ENCODE peak calls at places on chromosomes 4 and X, in eight cellular contexts. H is psoas muscle, L is Peyer's patch, P is GM23338, J is OCI-LY7, Z is testis, U is SK-N-SH, V is cardiac muscle cell. F is an unnamed sample. For H3K4me1, the result is how much of the 10 kb centered on the place peaks cover.

GRCh38 chr4:144411119-144411518 is 234.8 kb upstream of the HHIP start:
- DNase-seq in Z (no peak), P (no peak), J (no peak), V (no peak), U (no peak), H (no peak), L (no peak), F (no peak)

GRCh38 chrX:137432609-137433008 is 133.3 kb upstream of the ZIC3 start:
- DNase-seq in L (no peak), U (peak), J (peak), P (peak), Z (no peak), V (peak), H (no peak), F (no peak)

GRCh38 chr4:2507259-2507658 is 29.2 kb upstream of the FAM193A start:
- DNase-seq in Z (no peak), U (no peak), J (no peak), L (no peak), V (no peak), P (no peak), H (no peak), F (no peak)

GRCh38 chrX:68114573-68115199 is 318.6 kb downstream of the OPHN1 start:
- DNase-seq in J (no peak), V (no peak), U (no peak), L (no peak), Z (no peak), P (no peak), H (no peak), F (no peak)

GRCh38 chrX:70970482-70970999 is 39.6 kb upstream of the SLC7A3 start:
- DNase-seq in J (peak), Z (no peak), V (peak), U (peak), P (peak), H (no peak), L (no peak), F (no peak)

GRCh38 chr4:76447326-76447954 is 12.4 kb downstream of the SHROOM3 start:
- DNase-seq in V (no peak), Z (no peak), P (no peak), U (no peak), J (no peak), H (no peak), L (no peak), F (no peak)

GRCh38 chr4:104629601-104630000 is 134.9 kb upstream of the CXXC4 start:
- DNase-seq in J (no peak), P (no peak), H (no peak), V (no peak), U (no peak), Z (no peak), L (no peak), F (no peak)

GRCh38 chr4:125735107-125735506 is 420.4 kb downstream of the FAT4 start:
- DNase-seq in P (peak), U (peak), L (no peak), H (peak), Z (peak), V (peak), J (no peak), F (no peak)

GRCh38 chr4:75545526-75545925 is 10.3 kb upstream of the ODAPH start:
- DNase-seq in P (no peak), L (no peak), V (no peak), J (no peak), U (no peak), Z (no peak), H (no peak), F (no peak)

GRCh38 chrX:136647969-136648368 is at the start of gene CD40LG:
- DNase-seq in V (no peak), U (no peak), L (no peak), J (no peak), Z (no peak), H (no peak), P (no peak), F (no peak)

GRCh38 chr4:143819029-143819428 is 86.3 kb downstream of the GYPE start:
- DNase-seq in V (no peak), H (no peak), P (no peak), J (no peak), U (no peak), Z (no peak), L (no peak), F (no peak)

GRCh38 chrX:110168585-110168984 is 149.3 kb downstream of the AMMECR1 start:
- DNase-seq in U (no peak), Z (no peak), L (no peak), H (no peak), J (no peak), V (no peak), P (no peak), F (no peak)

GRCh38 chr4:145285928-145286327 is 105.5 kb upstream of the OTUD4 start:
- DNase-seq in J (no peak), H (no peak), P (no peak), V (no peak), Z (no peak), U (no peak), L (no peak), F (no peak)

GRCh38 chr4:79065262-79065661 is 126.0 kb upstream of the PAQR3 start:
- DNase-seq in V (peak), J (no peak), P (no peak), Z (no peak), U (no peak), L (no peak), H (no peak), F (no peak)

GRCh38 chr4:26023191-26023972 is 109.4 kb downstream of the SMIM20 start:
- DNase-seq in H (no peak), J (no peak), P (no peak), L (no peak), V (no peak), Z (no peak), U (no peak), F (no peak)

GRCh38 chrX:24294619-24295018 is 19.2 kb downstream of the SUPT20HL2 start:
- DNase-seq in P (peak), H (no peak), J (peak), U (peak), Z (peak), V (peak), L (no peak), F (no peak)

GRCh38 chrX:83511208-83511607 is 3.1 kb downstream of the POU3F4 start:
- DNase-seq in U (peak), H (no peak), J (no peak), P (peak), Z (no peak), V (peak), L (no peak), F (no peak)

GRCh38 chr4:167779864-167780263 is 312.5 kb upstream of the ANXA10 start:
- DNase-seq in V (no peak), Z (no peak), P (no peak), H (no peak), L (no peak), U (no peak), J (no peak), F (no peak)

GRCh38 chr4:25956260-25956659 is 42.2 kb downstream of the SMIM20 start:
- DNase-seq in Z (no peak), U (peak), H (no peak), P (no peak), J (no peak), L (no peak), V (no peak), F (no peak)

DNA sequence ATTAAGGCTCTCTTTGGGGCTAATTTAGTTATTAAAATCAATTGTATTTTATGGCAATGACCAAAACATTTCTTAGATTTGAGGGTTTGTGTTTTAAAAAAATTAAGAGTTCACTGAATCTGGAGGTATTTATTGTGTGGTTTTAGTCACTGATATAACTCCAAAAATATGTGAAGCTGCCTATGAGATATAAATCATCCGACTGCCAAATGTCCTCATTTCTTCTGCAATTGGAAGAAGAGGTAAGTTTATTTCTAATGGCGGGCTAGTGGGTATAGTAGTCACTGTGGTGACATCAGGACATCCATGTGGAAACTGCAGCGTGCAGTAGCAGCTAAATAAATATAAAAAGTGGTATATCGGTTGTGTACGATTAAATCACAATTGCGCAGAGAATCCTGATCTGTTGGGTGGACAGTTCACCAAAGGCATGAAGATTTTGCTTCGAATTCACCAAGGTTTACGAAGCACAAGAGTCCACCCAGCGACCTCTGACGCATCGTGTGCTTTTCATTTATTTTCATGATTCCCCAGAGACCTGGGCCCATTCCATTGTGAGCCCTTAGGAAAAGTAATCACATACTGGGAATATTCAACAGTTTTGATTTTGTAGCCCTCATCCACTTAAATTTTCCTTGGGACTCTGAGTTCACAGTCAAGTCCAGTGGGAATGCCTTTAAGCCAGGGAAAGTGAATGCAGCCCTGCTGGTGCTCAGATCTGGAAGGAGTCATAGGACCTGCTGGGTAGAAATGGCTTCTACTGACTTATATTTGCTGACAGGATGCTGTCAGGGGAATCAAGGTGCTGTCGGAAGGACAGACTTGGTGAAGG is 205.3 kb downstream of the MID1 start:
- DNase-seq in U (no peak), L (no peak), H (no peak), P (no peak), J (no peak), V (no peak), Z (no peak), F (no peak)
- H3K4me3 ChIP-seq in U (peak), L (no peak), H (no peak), P (no peak), J (no peak), V (no peak), Z (no peak), F (no peak)

GRCh38 chr4:48329193-48329592 is 12.1 kb upstream of the SLAIN2 start:
- DNase-seq in J (no peak), P (no peak), Z (no peak), V (no peak), U (no peak), H (no peak), L (no peak), F (no peak)

GRCh38 chr4:48331577-48332340 is 9.6 kb upstream of the SLAIN2 start:
- DNase-seq in P (no peak), Z (no peak), U (no peak), H (no peak), J (no peak), L (no peak), V (no peak), F (no peak)

GRCh38 chr4:48333587-48333986 is 7.7 kb upstream of the SLAIN2 start:
- DNase-seq in L (no peak), U (no peak), V (no peak), P (no peak), J (no peak), H (no peak), Z (no peak), F (no peak)

GRCh38 chr4:48332661-48333060 is 8.7 kb upstream of the SLAIN2 start:
- DNase-seq in U (no peak), H (no peak), J (no peak), L (no peak), Z (no peak), P (no peak), V (no peak), F (no peak)

GRCh38 chr4:48329976-48330375 is 11.4 kb upstream of the SLAIN2 start:
- DNase-seq in P (no peak), H (no peak), V (no peak), J (no peak), Z (no peak), U (no peak), L (no peak), F (no peak)
- H3K4me1 ChIP-seq in P (under half), H (half or more), V (under half), J (under half), Z (under half), U (under half), L (under half), F (under half)

GRCh38 chr4:54676062-54676461 is 18.3 kb downstream of the KIT start:
- DNase-seq in L (no peak), V (no peak), U (no peak), H (no peak), Z (no peak), P (peak), J (no peak), F (no peak)
- H3K4me3 ChIP-seq in L (no peak), V (no peak), U (no peak), H (no peak), Z (no peak), P (no peak), J (no peak), F (no peak)

GRCh38 chr4:153534792-153535629 is 68.9 kb downstream of the TMEM131L start:
- DNase-seq in L (no peak), V (no peak), H (no peak), U (no peak), J (no peak), P (no peak), Z (no peak), F (no peak)
- H3K4me1 ChIP-seq in L (under half), V (under half), H (half or more), U (under half), J (under half), P (half or more), Z (under half), F (under half)

GRCh38 chr4:120922390-120923200 is at the start of gene PRDM5:
- DNase-seq in Z (peak), J (no peak), U (peak), L (peak), P (peak), H (peak), V (peak), F (peak)

GRCh38 chr4:120920666-120921065 is 1.9 kb downstream of the PRDM5 start:
- DNase-seq in V (no peak), P (no peak), L (no peak), U (no peak), Z (no peak), H (no peak), J (no peak), F (no peak)

GRCh38 chr4:120924931-120925330 is 2.4 kb upstream of the PRDM5 start:
- DNase-seq in U (no peak), H (no peak), J (no peak), L (no peak), P (no peak), V (no peak), Z (no peak), F (no peak)

GRCh38 chr4:120921456-120922389 is 803 bp downstream of the PRDM5 start:
- DNase-seq in L (peak), V (peak), J (no peak), Z (peak), H (peak), U (no peak), P (peak), F (peak)

DNA sequence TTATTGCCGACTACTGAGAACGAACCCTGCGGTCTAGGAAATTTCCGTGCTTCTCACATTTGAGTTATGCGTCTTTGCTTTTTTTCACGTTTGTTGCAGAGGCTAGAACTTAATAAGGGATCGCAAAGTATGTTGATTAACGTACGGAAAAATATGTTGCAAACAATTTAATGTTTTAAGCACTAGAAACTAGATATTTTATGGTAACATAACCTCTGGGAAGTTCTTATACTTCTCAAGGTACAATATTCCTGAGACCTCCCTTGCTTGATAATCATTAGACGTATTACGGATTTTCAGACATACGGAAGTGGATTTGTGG is 636 bp upstream of the PRDM5 start:
- DNase-seq in L (no peak), V (no peak), U (no peak), J (no peak), P (no peak), H (no peak), Z (no peak), F (no peak)
- H3K4me3 ChIP-seq in L (peak), V (peak), U (peak), J (no peak), P (peak), H (peak), Z (peak), F (no peak)

GRCh38 chr4:73721901-73722300 is 18.5 kb upstream of the CXCL8 start:
- DNase-seq in V (no peak), L (no peak), J (no peak), H (no peak), P (no peak), Z (no peak), U (no peak), F (no peak)
- H3K4me1 ChIP-seq in V (under half), L (under half), J (under half), H (under half), P (under half), Z (under half), U (under half), F (under half)

DNA sequence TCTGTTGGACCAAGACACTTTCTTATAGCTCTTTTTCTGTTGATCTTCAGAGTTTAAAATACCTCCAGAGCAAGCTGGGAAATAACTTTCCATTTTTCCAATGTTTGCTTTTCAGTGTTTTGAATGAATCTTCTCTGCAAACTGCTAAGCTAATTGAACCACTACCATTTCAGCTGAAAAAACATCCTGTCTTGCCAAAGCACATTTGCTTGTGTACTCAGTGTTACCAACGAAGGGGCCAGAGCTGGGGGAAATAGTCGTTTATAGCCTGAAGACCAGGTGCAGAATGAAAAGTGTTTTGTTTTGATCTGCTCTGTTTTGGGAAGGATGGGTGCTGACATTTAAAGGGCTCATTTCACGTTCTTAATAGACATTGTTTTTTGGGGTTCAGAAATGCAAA is 88.4 kb upstream of the CLNK start:
- DNase-seq in P (no peak), J (peak), H (no peak), U (no peak), Z (peak), L (no peak), V (no peak), F (no peak)
- H3K4me3 ChIP-seq in P (no peak), J (no peak), H (no peak), U (no peak), Z (no peak), L (no peak), V (no peak), F (no peak)

GRCh38 chr4:38154251-38154650 is 194.1 kb downstream of the PTTG2 start:
- DNase-seq in U (no peak), V (peak), P (no peak), J (no peak), Z (no peak), H (no peak), L (no peak), F (no peak)

GRCh38 chr4:38152721-38153412 is 192.7 kb downstream of the PTTG2 start:
- DNase-seq in J (no peak), Z (no peak), L (no peak), P (no peak), V (no peak), H (no peak), U (no peak), F (no peak)

GRCh38 chr4:38152305-38152704 is 192.1 kb downstream of the PTTG2 start:
- DNase-seq in L (no peak), Z (no peak), J (no peak), H (no peak), U (no peak), P (no peak), V (no peak), F (no peak)

GRCh38 chr4:38155589-38156294 is 195.5 kb downstream of the PTTG2 start:
- DNase-seq in V (no peak), L (no peak), U (no peak), Z (no peak), P (no peak), H (no peak), J (no peak), F (no peak)

DNA sequence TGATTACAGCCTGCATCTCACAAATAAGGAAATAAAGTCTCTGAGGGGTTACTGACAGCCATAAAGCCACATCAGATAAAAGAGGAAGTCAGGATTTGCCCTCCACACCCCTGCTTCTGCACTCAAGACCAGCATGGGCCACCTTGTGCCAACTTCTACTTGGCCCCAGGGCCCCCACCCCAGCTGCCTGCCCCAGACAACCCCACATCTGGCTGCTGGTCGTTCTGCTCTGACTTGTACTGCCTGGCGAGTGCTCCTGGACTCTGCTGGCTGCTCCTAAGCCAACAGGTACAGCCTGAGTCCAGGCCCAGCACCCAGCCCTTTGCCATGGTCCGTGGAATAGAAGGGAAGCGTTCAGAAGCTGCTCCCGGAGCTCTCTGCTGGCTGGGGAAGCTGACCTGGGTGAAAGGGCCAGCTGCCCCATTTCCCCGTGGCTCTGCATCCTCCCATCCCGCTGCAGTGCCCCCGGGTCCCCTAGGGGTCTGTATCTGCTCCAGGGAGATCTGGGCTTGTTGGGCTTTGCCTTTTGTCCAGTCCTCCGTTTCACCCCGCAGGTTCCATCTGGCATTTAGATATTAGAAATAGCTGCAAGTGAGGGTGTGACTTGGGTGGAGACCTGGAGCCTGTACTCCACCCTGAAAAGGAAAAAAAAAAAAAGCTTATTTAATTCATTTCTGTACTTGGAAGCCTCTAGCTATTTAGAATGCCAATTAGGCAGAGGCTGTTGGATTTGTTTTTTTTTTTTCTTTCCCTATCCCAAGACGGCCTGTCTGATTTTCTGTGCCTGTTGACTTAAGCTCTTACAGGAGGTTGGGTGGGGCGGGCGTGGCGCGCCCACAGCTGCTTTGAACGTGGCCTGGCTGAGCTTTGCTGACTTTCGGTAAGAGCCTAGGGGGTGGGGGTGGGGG is 194.7 kb downstream of the PTTG2 start:
- DNase-seq in P (no peak), L (peak), Z (peak), J (peak), V (no peak), U (no peak), H (peak), F (no peak)
- H3K4me1 ChIP-seq in P (under half), L (under half), Z (under half), J (under half), V (under half), U (under half), H (under half), F (under half)

DNA sequence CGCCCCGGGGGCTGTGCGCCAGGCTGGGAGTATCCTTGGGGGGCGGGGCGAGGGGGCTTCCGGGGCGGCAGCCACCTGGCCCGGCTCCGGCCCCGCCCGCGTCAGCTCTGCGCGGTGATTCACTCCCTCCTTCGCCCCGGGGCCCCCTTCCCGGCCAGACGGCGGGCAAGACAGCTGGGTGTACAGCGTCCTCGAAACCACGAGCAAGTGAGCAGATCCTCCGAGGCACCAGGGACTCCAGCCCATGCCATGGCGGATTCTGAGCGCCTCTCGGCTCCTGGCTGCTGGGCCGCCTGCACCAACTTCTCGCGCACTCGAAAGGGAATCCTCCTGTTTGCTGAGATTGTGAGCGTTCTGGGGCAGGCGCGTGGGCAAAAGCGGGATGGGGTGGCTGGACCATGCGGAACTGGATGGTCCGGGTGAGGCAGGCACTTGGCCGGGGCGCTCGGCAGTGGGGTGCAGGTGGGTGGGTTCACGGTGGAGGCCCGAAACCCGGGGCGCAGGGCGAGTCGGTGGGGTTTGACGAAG is at the start of gene PLP2:
- DNase-seq in L (peak), J (peak), Z (peak), P (peak), H (peak), U (peak), V (peak), F (peak)
- H3K4me3 ChIP-seq in L (peak), J (peak), Z (peak), P (peak), H (peak), U (peak), V (peak), F (peak)